ENCODE peak calls at places on chromosomes 3 and 15, in seven cellular contexts. W is brain microvascular endothelial cell; L is T1000; R is effector memory CD8-positive, alpha-beta T cell; S is fibroblast of pulmonary artery; H is cardiac muscle cell; J is T-helper 1 cell. Y is an unnamed sample.

GRCh38 chr15:65059931-65060596 is 7.7 kb downstream of the RASL12 start:
- DNase-seq in W (no peak), L (no peak), R (no peak), S (no peak), H (no peak), J (no peak), Y (no peak)

GRCh38 chr3:51930439-51930838 is 11.3 kb downstream of the RRP9 start:
- DNase-seq in W (no peak), L (no peak), R (no peak), S (no peak), H (no peak), J (no peak), Y (no peak)

GRCh38 chr3:71176366-71176765 is 407.2 kb downstream of the FOXP1 start:
- DNase-seq in W (no peak), L (no peak), R (no peak), S (no peak), H (no peak), J (no peak), Y (no peak)

GRCh38 chr3:98650966-98651765 is 57.8 kb upstream of the CPOX start:
- DNase-seq in W (no peak), L (no peak), R (no peak), S (no peak), H (no peak), J (no peak), Y (no peak)

GRCh38 chr3:6516143-6516542 is 344.8 kb upstream of the GRM7 start:
- DNase-seq in W (no peak), L (no peak), R (no peak), S (no peak), H (no peak), J (no peak), Y (no peak)

GRCh38 chr3:128052831-128053419 is 688 bp downstream of the SEC61A1 start:
- DNase-seq in W (no peak), L (no peak), R (no peak), S (no peak), H (no peak), J (no peak), Y (no peak)

GRCh38 chr3:51681453-51681852 is 10.4 kb downstream of the TEX264 start:
- DNase-seq in W (no peak), L (no peak), R (peak; percentile 50), S (peak; percentile 55), H (peak; percentile 48), J (peak; percentile 45), Y (no peak)

GRCh38 chr3:165643433-165643824 is 193.8 kb downstream of the BCHE start:
- DNase-seq in W (peak; percentile 67), L (no peak), R (no peak), S (peak; percentile 40), H (peak; percentile 26), J (no peak), Y (no peak)

Y was measured in thoracic aorta.